ENCODE peak calls at places on chromosome 22, in eight cellular contexts. B is BE2C; M is lung; V is uterus; N is trophoblast cell; W is CD4-positive, CD25-positive, alpha-beta regulatory T cell; H is aorta; Q is HCT116. E is an unnamed sample.

GRCh38 chr22:44821741-44822425 is 69.5 kb downstream of the ARHGAP8 start:
- DNase-seq in B (no peak), M (no peak), V (no peak), N (no peak), W (no peak), H (no peak), Q (no peak), E (peak; percentile 9)

GRCh38 chr22:44445731-44446130 is 52.3 kb downstream of the RTL6 start:
- DNase-seq in B (no peak), M (no peak), V (no peak), N (peak; percentile 78), W (no peak), H (no peak), Q (no peak), E (no peak)

GRCh38 chr22:38415046-38415445 is 40.0 kb downstream of the KCNJ4 start:
- DNase-seq in B (no peak), M (no peak), V (peak; percentile 6), N (no peak), W (no peak), H (no peak), Q (no peak), E (no peak)

GRCh38 chr22:32788884-32789624 is 12.5 kb upstream of the TIMP3 start:
- DNase-seq in B (no peak), M (no peak), V (no peak), N (peak; percentile 51), W (no peak), H (peak; percentile 69), Q (no peak), E (no peak)

GRCh38 chr22:41900652-41901312 is 14.1 kb downstream of the SHISA8 start:
- DNase-seq in B (no peak), M (no peak), V (no peak), N (no peak), W (no peak), H (no peak), Q (no peak), E (no peak)

GRCh38 chr22:35424081-35424480 is 24.1 kb downstream of the MCM5 start:
- DNase-seq in B (no peak), M (no peak), V (no peak), N (no peak), W (no peak), H (no peak), Q (no peak), E (no peak)

GRCh38 chr22:38469306-38469781 is 1.4 kb downstream of the KDELR3 start:
- DNase-seq in B (no peak), M (no peak), V (no peak), N (no peak), W (no peak), H (no peak), Q (no peak), E (no peak)

GRCh38 chr22:32987081-32987631 is 71.0 kb downstream of the SYN3 start:
- DNase-seq in B (no peak), M (no peak), V (no peak), N (peak; percentile 60), W (no peak), H (no peak), Q (no peak), E (peak; percentile 69)

GRCh38 chr22:47736166-47737034 is 974.0 kb downstream of the TBC1D22A start:
- DNase-seq in B (no peak), M (no peak), V (no peak), N (no peak), W (no peak), H (no peak), Q (no peak), E (no peak)

GRCh38 chr22:19877626-19878339 is 23.1 kb upstream of the GNB1L start:
- DNase-seq in B (no peak), M (no peak), V (peak; percentile 12), N (no peak), W (no peak), H (peak; percentile 36), Q (no peak), E (no peak)

GRCh38 chr22:26937213-26937612 is 279.8 kb downstream of the MIAT start:
- DNase-seq in B (no peak), M (no peak), V (no peak), N (no peak), W (no peak), H (no peak), Q (no peak), E (no peak)

GRCh38 chr22:39308614-39309363 is 10.6 kb downstream of the RPL3 start:
- DNase-seq in B (no peak), M (peak; percentile 54), V (peak; percentile 84), N (peak; percentile 92), W (no peak), H (peak; percentile 90), Q (peak; percentile 92), E (no peak)

DNA sequence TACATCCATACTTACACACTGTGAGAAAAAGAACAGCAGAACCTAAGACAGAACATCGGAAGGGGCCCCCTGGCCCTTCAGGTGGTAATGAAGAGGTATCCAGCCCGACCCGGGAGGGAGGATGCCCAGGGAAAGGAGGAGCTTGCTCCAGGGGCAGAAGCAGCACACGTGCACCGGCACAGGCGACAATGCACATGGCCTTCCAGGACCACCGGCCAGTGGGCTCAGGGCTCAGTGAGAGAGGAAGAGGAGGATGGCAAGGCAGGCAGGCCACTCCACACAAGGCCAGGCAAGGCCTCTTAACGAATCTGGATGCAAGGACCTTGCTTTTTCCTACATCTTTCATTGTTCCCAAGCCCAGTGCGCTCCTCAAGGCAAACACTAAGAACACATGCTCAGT is 52.6 kb downstream of the MICAL3 start:
- DNase-seq in B (no peak), M (no peak), V (no peak), N (no peak), W (no peak), H (no peak), Q (no peak), E (no peak)
- H3K4me1 ChIP-seq in B (peaks cover 4% of the 10 kb centered on the region), M (peaks cover 9% of the 10 kb centered on the region), V (peaks cover 13% of the 10 kb centered on the region), N (peaks cover 34% of the 10 kb centered on the region), W (no peaks in the 10 kb centered on the region), H (no peaks in the 10 kb centered on the region), Q (peaks cover 33% of the 10 kb centered on the region), E (peaks cover 9% of the 10 kb centered on the region)

GRCh38 chr22:23789121-23789520 is 2.4 kb downstream of the SMARCB1 start:
- DNase-seq in B (no peak), M (no peak), V (no peak), N (no peak), W (no peak), H (no peak), Q (no peak), E (no peak)
- H3K36me3 ChIP-seq in B (peaks cover 16% of the 10 kb centered on the region), M (peaks cover 21% of the 10 kb centered on the region), V (no peaks in the 10 kb centered on the region), N (peaks cover 28% of the 10 kb centered on the region), W (peaks cover 26% of the 10 kb centered on the region), H (no peaks in the 10 kb centered on the region), Q (peaks cover 5% of the 10 kb centered on the region), E (peaks cover 44% of the 10 kb centered on the region)

GRCh38 chr22:49160261-49161001 is 667.2 kb downstream of the BRD1 start:
- DNase-seq in B (no peak), M (no peak), V (no peak), N (no peak), W (no peak), H (peak; percentile 35), Q (no peak), E (no peak)

GRCh38 chr22:49161002-49161850 is 666.4 kb downstream of the BRD1 start:
- DNase-seq in B (no peak), M (no peak), V (no peak), N (no peak), W (no peak), H (peak; percentile 30), Q (no peak), E (no peak)

GRCh38 chr22:49158741-49159564 is 668.7 kb downstream of the BRD1 start:
- DNase-seq in B (no peak), M (no peak), V (no peak), N (no peak), W (no peak), H (peak; percentile 21), Q (no peak), E (no peak)

GRCh38 chr22:49157529-49158339 is 669.9 kb downstream of the BRD1 start:
- DNase-seq in B (no peak), M (no peak), V (no peak), N (no peak), W (no peak), H (no peak), Q (no peak), E (no peak)

GRCh38 chr22:49159711-49160110 is 668.0 kb downstream of the BRD1 start:
- DNase-seq in B (no peak), M (no peak), V (no peak), N (no peak), W (no peak), H (peak; percentile 14), Q (no peak), E (no peak)
- H3K9me3 ChIP-seq in B (no peaks in the 10 kb centered on the region), M (no peaks in the 10 kb centered on the region), V (no peaks in the 10 kb centered on the region), N (peaks cover 1% of the 10 kb centered on the region), W (no peaks in the 10 kb centered on the region), H (no peaks in the 10 kb centered on the region), Q (no peaks in the 10 kb centered on the region), E (no peaks in the 10 kb centered on the region)

GRCh38 chr22:46043816-46044717 is 67.1 kb upstream of the WNT7B start:
- DNase-seq in B (no peak), M (no peak), V (peak; percentile 63), N (no peak), W (peak; percentile 34), H (peak; percentile 63), Q (no peak), E (no peak)

GRCh38 chr22:46045459-46046298 is 68.7 kb upstream of the WNT7B start:
- DNase-seq in B (no peak), M (no peak), V (peak; percentile 39), N (no peak), W (no peak), H (peak; percentile 57), Q (no peak), E (no peak)

GRCh38 chr22:46046299-46046685 is 69.3 kb upstream of the WNT7B start:
- DNase-seq in B (no peak), M (no peak), V (peak; percentile 31), N (no peak), W (no peak), H (peak; percentile 48), Q (no peak), E (no peak)

GRCh38 chr22:46043339-46043738 is 66.4 kb upstream of the WNT7B start:
- DNase-seq in B (no peak), M (no peak), V (peak; percentile 38), N (no peak), W (no peak), H (peak; percentile 39), Q (no peak), E (peak; percentile 8)

GRCh38 chr22:46044718-46045458 is 67.9 kb upstream of the WNT7B start:
- DNase-seq in B (no peak), M (no peak), V (peak; percentile 43), N (no peak), W (no peak), H (peak; percentile 66), Q (no peak), E (peak; percentile 57)
- H3K4me1 ChIP-seq in B (peaks cover 24% of the 10 kb centered on the region), M (peaks cover 16% of the 10 kb centered on the region), V (no peaks in the 10 kb centered on the region), N (peaks cover 9% of the 10 kb centered on the region), W (peaks cover 17% of the 10 kb centered on the region), H (no peaks in the 10 kb centered on the region), Q (no peaks in the 10 kb centered on the region), E (peaks cover 50% of the 10 kb centered on the region)

DNA sequence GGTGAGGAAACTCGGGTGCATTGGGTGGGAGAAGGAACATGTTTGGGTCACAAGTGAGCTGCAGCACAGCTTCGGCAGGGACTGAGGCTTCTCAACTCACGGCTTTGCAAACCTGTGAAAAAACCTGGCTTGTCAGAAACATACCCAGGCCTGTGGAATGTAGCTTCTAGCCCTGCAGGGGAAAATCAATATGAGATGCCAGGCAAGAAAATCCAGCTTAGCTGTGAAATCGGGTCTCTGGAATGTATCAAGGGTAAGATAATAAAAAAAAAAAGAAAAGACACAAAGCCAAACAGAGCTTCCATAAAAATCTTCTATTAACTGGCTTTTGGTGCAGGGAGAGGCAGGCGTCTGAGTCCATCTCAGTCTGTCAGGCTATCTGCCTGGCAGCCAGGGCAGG is 28.5 kb downstream of the UQCR10 start:
- DNase-seq in B (no peak), M (no peak), V (no peak), N (no peak), W (no peak), H (no peak), Q (no peak), E (no peak)
- H3K36me3 ChIP-seq in B (peaks cover 50% of the 10 kb centered on the region), M (peaks cover 46% of the 10 kb centered on the region), V (no peaks in the 10 kb centered on the region), N (peaks cover 33% of the 10 kb centered on the region), W (peaks cover 85% of the 10 kb centered on the region), H (peaks cover 8% of the 10 kb centered on the region), Q (peaks cover 30% of the 10 kb centered on the region), E (peaks cover 58% of the 10 kb centered on the region)

E was measured in HAP-1.